ENCODE peak calls at places on chromosome 22, in six cellular contexts. O is stimulated activated CD4-positive, alpha-beta T cell treated with anti-CD3 and anti-CD28 coated beads, Interleukin-2, amount 100 ng/mL, for 48 hours; W is AG09319; E is thoracic aorta; D is cardiac muscle cell; Z is CD4-positive, CD25-positive, alpha-beta regulatory T cell. B is an unnamed sample.

GRCh38 chr22:44994399-44995281 is 15.2 kb downstream of the PHF21B start:
- DNase-seq in E (no peak), W (no peak), Z (no peak), O (no peak), D (no peak), B (no peak)

GRCh38 chr22:30691204-30691603 is 3.5 kb upstream of the OSBP2 start:
- DNase-seq in E (no peak), W (no peak), O (no peak), D (no peak), Z (no peak), B (no peak)

GRCh38 chr22:31185056-31185455 is 25.1 kb downstream of the RNF185 start:
- DNase-seq in O (no peak), Z (no peak), E (no peak), W (no peak), D (no peak), B (no peak)

GRCh38 chr22:25545677-25546076 is 18.8 kb upstream of the GRK3 start:
- DNase-seq in E (no peak), W (no peak), D (no peak), Z (no peak), O (no peak), B (no peak)

GRCh38 chr22:22748297-22748743 is 103.9 kb downstream of the GGTLC2 start:
- DNase-seq in W (peak), Z (peak), D (peak), E (no peak), O (peak), B (no peak)

GRCh38 chr22:49209452-49210195 is 618.0 kb downstream of the BRD1 start:
- DNase-seq in W (no peak), O (no peak), D (no peak), Z (no peak), E (no peak), B (peak)

GRCh38 chr22:19086417-19086816 is 35.8 kb downstream of the DGCR2 start:
- DNase-seq in O (no peak), E (no peak), D (no peak), W (no peak), Z (no peak), B (no peak)

GRCh38 chr22:27602390-27602789 is 199.2 kb downstream of the MN1 start:
- DNase-seq in O (no peak), W (no peak), D (no peak), Z (no peak), E (no peak), B (peak)

GRCh38 chr22:30223303-30223702 is 23.3 kb downstream of the LIF start:
- DNase-seq in E (no peak), Z (no peak), D (no peak), O (no peak), W (no peak), B (no peak)

GRCh38 chr22:40101417-40102101 is 76.2 kb upstream of the TNRC6B start:
- DNase-seq in D (no peak), E (no peak), Z (no peak), O (no peak), W (no peak), B (no peak)

GRCh38 chr22:39349506-39349966 is 255 bp upstream of the SYNGR1 start:
- DNase-seq in W (no peak), Z (peak), O (no peak), D (peak), E (no peak), B (peak)

GRCh38 chr22:48700180-48700565 is 1127.5 kb downstream of the BRD1 start:
- DNase-seq in Z (no peak), O (no peak), E (no peak), W (no peak), D (no peak), B (no peak)

GRCh38 chr22:18927573-18927972 is 8.5 kb downstream of the PRODH start:
- DNase-seq in E (no peak), Z (no peak), O (no peak), W (no peak), D (no peak), B (no peak)

GRCh38 chr22:21624120-21624879 is 5.5 kb downstream of the YDJC start:
- DNase-seq in Z (peak), W (no peak), D (peak), O (peak), E (no peak), B (no peak)

GRCh38 chr22:45629469-45630089 is 42.1 kb upstream of the ATXN10 start:
- DNase-seq in E (no peak), O (no peak), Z (no peak), W (no peak), D (no peak), B (peak)

GRCh38 chr22:38570841-38571364 is 920 bp upstream of the DMC1 start:
- DNase-seq in E (no peak), D (no peak), Z (peak), W (no peak), O (peak), B (peak)

GRCh38 chr22:36467946-36468345 is 13.5 kb downstream of the TXN2 start:
- DNase-seq in O (no peak), W (peak), Z (no peak), D (peak), E (no peak), B (no peak)

GRCh38 chr22:47167056-47167455 is 404.6 kb downstream of the TBC1D22A start:
- DNase-seq in E (no peak), O (no peak), D (no peak), W (no peak), Z (no peak), B (peak)

GRCh38 chr22:40791241-40791640 is 27.9 kb downstream of the SLC25A17 start:
- DNase-seq in D (peak), O (no peak), W (no peak), Z (no peak), E (no peak), B (no peak)

GRCh38 chr22:17120711-17121234 is 387 bp downstream of the TMEM121B start:
- DNase-seq in O (no peak), D (no peak), W (no peak), Z (no peak), E (no peak), B (no peak)

GRCh38 chr22:26436903-26437515 is 7.9 kb downstream of the ASPHD2 start:
- DNase-seq in W (no peak), Z (no peak), E (no peak), O (no peak), D (peak), B (no peak)

GRCh38 chr22:23072035-23072910 is 2.0 kb downstream of the GNAZ start:
- DNase-seq in E (no peak), D (no peak), Z (no peak), W (no peak), O (no peak), B (peak)

GRCh38 chr22:33357894-33358440 is 299.8 kb upstream of the SYN3 start:
- DNase-seq in W (no peak), Z (no peak), D (no peak), E (no peak), O (no peak), B (no peak)

GRCh38 chr22:23179381-23180294 is 671 bp upstream of the BCR start:
- DNase-seq in D (peak), Z (peak), W (no peak), O (no peak), E (peak), B (peak)

GRCh38 chr22:33082221-33082620 is 24.0 kb upstream of the SYN3 start:
- DNase-seq in D (no peak), E (no peak), O (no peak), Z (no peak), W (no peak), B (no peak)

GRCh38 chr22:37741312-37741795 is 44.5 kb downstream of the TRIOBP start:
- DNase-seq in E (no peak), O (no peak), W (peak), Z (no peak), D (peak), B (no peak)

GRCh38 chr22:27400811-27401210 is 400.7 kb downstream of the MN1 start:
- DNase-seq in E (no peak), W (no peak), O (no peak), D (no peak), Z (no peak), B (no peak)

GRCh38 chr22:46061431-46062231 is 84.7 kb upstream of the WNT7B start:
- DNase-seq in Z (no peak), E (no peak), D (no peak), W (no peak), O (no peak), B (peak)

GRCh38 chr22:41668971-41669911 is 19.4 kb downstream of the SNU13 start:
- DNase-seq in E (no peak), O (no peak), D (peak), W (peak), Z (no peak), B (no peak)

GRCh38 chr22:38721551-38721950 is 15.8 kb downstream of the GTPBP1 start:
- DNase-seq in W (no peak), E (no peak), D (no peak), Z (no peak), O (no peak), B (no peak)

GRCh38 chr22:36027579-36027959 is 1.1 kb downstream of the RBFOX2 start:
- DNase-seq in D (no peak), Z (no peak), W (no peak), O (no peak), E (no peak), B (no peak)

GRCh38 chr22:31184015-31184414 is 24.0 kb downstream of the RNF185 start:
- DNase-seq in W (no peak), O (no peak), D (no peak), E (no peak), Z (no peak), B (no peak)

GRCh38 chr22:43481528-43482309 is 69.9 kb downstream of the MPPED1 start:
- DNase-seq in Z (peak), W (no peak), O (no peak), D (no peak), E (no peak), B (peak)

GRCh38 chr22:44133901-44134511 is 46.7 kb upstream of the PARVG start:
- DNase-seq in O (no peak), D (peak), Z (no peak), E (no peak), W (no peak), B (peak)

GRCh38 chr22:43168416-43169309 is 17.3 kb downstream of the TSPO start:
- DNase-seq in D (peak), O (no peak), W (peak), Z (no peak), E (no peak), B (no peak)